ENCODE peak calls at places on chromosomes 5 and 9, in four cellular contexts. One of them, this sample, is unnamed.

GRCh38 chr9:19156026-19156474 is 28.8 kb upstream of the PLIN2 start:
- DNase-seq in OCI-LY7: no peak
- DNase-seq in mammary epithelial cell: no peak
- DNase-seq in HepG2: peak; percentile 87
- DNase-seq in this sample: no peak

GRCh38 chr5:371811-372555 is 50.5 kb downstream of the AHRR start:
- DNase-seq in OCI-LY7: no peak
- DNase-seq in HepG2: no peak
- DNase-seq in mammary epithelial cell: no peak
- DNase-seq in this sample: no peak

GRCh38 chr9:115883467-115884329 is 269.9 kb upstream of the PAPPA start:
- DNase-seq in mammary epithelial cell: peak; percentile 66
- DNase-seq in HepG2: peak; percentile 55
- DNase-seq in OCI-LY7: peak; percentile 7
- DNase-seq in this sample: peak; percentile 59

GRCh38 chr5:34622046-34622435 is 34.1 kb upstream of the RAI14 start:
- DNase-seq in HepG2: no peak
- DNase-seq in mammary epithelial cell: no peak
- DNase-seq in OCI-LY7: no peak
- DNase-seq in this sample: no peak

GRCh38 chr5:143217065-143217803 is 186.3 kb downstream of the NR3C1 start:
- DNase-seq in mammary epithelial cell: no peak
- DNase-seq in HepG2: peak; percentile 32
- DNase-seq in OCI-LY7: no peak
- DNase-seq in this sample: peak; percentile 20

GRCh38 chr9:136886610-136887597 is 588 bp downstream of the TRAF2 start:
- DNase-seq in mammary epithelial cell: peak; percentile 31
- DNase-seq in OCI-LY7: peak; percentile 59
- DNase-seq in HepG2: no peak
- DNase-seq in this sample: peak; percentile 80

GRCh38 chr5:167488371-167488770 is 803.1 kb upstream of the WWC1 start:
- DNase-seq in mammary epithelial cell: peak; percentile 28
- DNase-seq in OCI-LY7: no peak
- DNase-seq in HepG2: no peak
- DNase-seq in this sample: no peak

GRCh38 chr9:69253057-69253456 is 72.0 kb upstream of the ENTREP1 start:
- DNase-seq in HepG2: no peak
- DNase-seq in mammary epithelial cell: peak; percentile 72
- DNase-seq in OCI-LY7: no peak
- DNase-seq in this sample: no peak

GRCh38 chr9:34590376-34591090 is 1.0 kb upstream of the CNTFR start:
- DNase-seq in HepG2: no peak
- DNase-seq in mammary epithelial cell: no peak
- DNase-seq in OCI-LY7: no peak
- DNase-seq in this sample: peak; percentile 49

GRCh38 chr5:135458921-135459331 is 6.8 kb upstream of the TIFAB start:
- DNase-seq in HepG2: no peak
- DNase-seq in OCI-LY7: no peak
- DNase-seq in mammary epithelial cell: no peak
- DNase-seq in this sample: no peak

GRCh38 chr9:128422783-128423150 is 2.1 kb downstream of the CERCAM start:
- DNase-seq in mammary epithelial cell: peak; percentile 62
- DNase-seq in HepG2: no peak
- DNase-seq in OCI-LY7: no peak
- DNase-seq in this sample: no peak

GRCh38 chr5:116763987-116764866 is 189.6 kb upstream of the SEMA6A start:
- DNase-seq in mammary epithelial cell: peak; percentile 97
- DNase-seq in HepG2: no peak
- DNase-seq in OCI-LY7: no peak
- DNase-seq in this sample: no peak
- H3K4me2 ChIP-seq in mammary epithelial cell: peak overlapping the region; percentile 40
- H3K4me2 ChIP-seq in HepG2: no peak overlapping the region
- H3K4me2 ChIP-seq in OCI-LY7: no peak overlapping the region
- H3K4me2 ChIP-seq in this sample: no peak overlapping the region

GRCh38 chr5:50672663-50673062 is 6.2 kb downstream of the PARP8 start:
- DNase-seq in mammary epithelial cell: no peak
- DNase-seq in OCI-LY7: no peak
- DNase-seq in HepG2: no peak
- DNase-seq in this sample: no peak
- H3K4me2 ChIP-seq in mammary epithelial cell: no peak overlapping the region
- H3K4me2 ChIP-seq in OCI-LY7: no peak overlapping the region
- H3K4me2 ChIP-seq in HepG2: no peak overlapping the region
- H3K4me2 ChIP-seq in this sample: no peak overlapping the region

DNA sequence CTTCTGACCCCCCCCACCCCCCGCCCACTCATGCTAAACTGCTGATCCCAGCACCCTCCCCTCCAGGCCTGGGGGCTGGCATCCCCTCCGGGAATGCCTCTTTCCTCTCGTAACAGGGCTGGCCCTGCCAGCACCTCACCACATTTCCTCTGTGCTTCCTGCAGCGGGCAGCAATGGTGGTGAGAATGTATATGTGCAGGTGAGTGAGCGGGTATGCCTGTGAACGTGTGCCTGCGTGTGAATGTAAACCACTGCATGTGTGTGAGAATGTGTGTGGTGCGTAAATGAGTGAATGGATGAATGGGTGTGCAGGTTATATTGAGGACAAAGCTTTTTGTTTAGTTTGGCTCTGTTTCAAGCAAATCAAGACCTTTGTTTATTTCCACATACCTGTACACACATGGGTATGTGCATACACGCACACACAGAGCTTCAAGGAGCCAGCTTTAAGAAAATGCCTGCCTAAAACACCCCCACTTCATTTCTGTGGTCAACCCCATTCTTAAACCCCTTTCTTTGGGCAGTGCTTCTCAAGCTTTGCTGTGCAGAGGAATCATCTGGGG is 95.7 kb upstream of the SHB start:
- DNase-seq in mammary epithelial cell: no peak
- DNase-seq in OCI-LY7: no peak
- DNase-seq in HepG2: no peak
- DNase-seq in this sample: no peak
- H3K4me2 ChIP-seq in mammary epithelial cell: no peak overlapping the region
- H3K4me2 ChIP-seq in OCI-LY7: no peak overlapping the region
- H3K4me2 ChIP-seq in HepG2: no peak overlapping the region
- H3K4me2 ChIP-seq in this sample: no peak overlapping the region

GRCh38 chr5:173327084-173327947 is 898 bp downstream of the STC2 start:
- DNase-seq in HepG2: no peak
- DNase-seq in mammary epithelial cell: peak; percentile 20
- DNase-seq in OCI-LY7: no peak
- DNase-seq in this sample: peak; percentile 76
- H3K4me2 ChIP-seq in HepG2: peak overlapping the region; percentile 95
- H3K4me2 ChIP-seq in mammary epithelial cell: peak overlapping the region; percentile 95
- H3K4me2 ChIP-seq in OCI-LY7: no peak overlapping the region
- H3K4me2 ChIP-seq in this sample: peak overlapping the region; percentile 88

DNA sequence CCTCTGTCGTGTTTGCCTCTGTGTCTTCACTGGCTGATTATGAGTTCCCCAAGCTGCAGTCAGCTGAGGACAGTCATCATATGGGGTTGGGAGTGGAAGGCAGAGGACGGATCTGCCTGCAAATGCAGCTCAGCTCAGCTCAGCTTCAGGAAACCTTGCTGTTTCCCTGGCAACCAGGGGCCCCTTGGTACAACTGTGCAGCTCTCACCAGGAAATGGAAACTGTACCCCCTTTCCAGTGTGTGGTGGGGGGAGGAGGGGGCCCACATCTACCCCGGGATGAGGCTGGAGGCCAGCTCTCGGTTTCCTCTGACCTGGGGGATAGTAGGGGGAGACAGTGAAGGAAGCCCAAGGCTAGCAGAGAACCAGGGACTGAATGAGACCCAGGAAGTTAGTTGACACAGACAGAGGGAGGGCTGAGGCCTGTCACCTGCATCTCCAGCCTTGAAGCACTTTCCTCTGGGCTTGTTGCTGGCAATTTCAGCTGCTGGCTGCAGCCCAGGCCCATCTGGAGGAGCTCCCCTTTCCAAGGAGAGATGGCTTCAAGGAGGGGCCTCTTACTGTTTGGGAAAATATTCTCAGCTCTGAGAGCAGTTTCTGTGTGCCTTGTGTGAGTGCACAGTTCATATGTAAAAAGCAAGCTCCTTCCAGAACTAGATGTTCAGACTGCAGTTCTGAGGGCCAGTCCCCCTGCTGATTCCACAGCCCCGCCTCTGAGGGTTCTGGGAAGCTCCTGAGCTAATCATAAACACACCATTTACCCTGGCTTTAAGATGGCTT is 6.9 kb downstream of the ANXA6 start:
- DNase-seq in mammary epithelial cell: no peak
- DNase-seq in OCI-LY7: peak; percentile 81
- DNase-seq in HepG2: no peak
- DNase-seq in this sample: peak; percentile 33
- H3K4me2 ChIP-seq in mammary epithelial cell: no peak overlapping the region
- H3K4me2 ChIP-seq in OCI-LY7: peak overlapping the region; percentile 70
- H3K4me2 ChIP-seq in HepG2: peak overlapping the region; percentile 11
- H3K4me2 ChIP-seq in this sample: peak overlapping the region; percentile 48

GRCh38 chr9:20594521-20594920 is 27.8 kb downstream of the MLLT3 start:
- DNase-seq in mammary epithelial cell: no peak
- DNase-seq in OCI-LY7: no peak
- DNase-seq in HepG2: no peak
- DNase-seq in this sample: no peak

GRCh38 chr9:20599195-20599594 is 23.1 kb downstream of the MLLT3 start:
- DNase-seq in OCI-LY7: no peak
- DNase-seq in HepG2: no peak
- DNase-seq in mammary epithelial cell: no peak
- DNase-seq in this sample: no peak

GRCh38 chr9:20601292-20601691 is 21.0 kb downstream of the MLLT3 start:
- DNase-seq in OCI-LY7: no peak
- DNase-seq in HepG2: no peak
- DNase-seq in mammary epithelial cell: no peak
- DNase-seq in this sample: no peak

GRCh38 chr9:20597862-20598261 is 24.4 kb downstream of the MLLT3 start:
- DNase-seq in HepG2: no peak
- DNase-seq in OCI-LY7: no peak
- DNase-seq in mammary epithelial cell: no peak
- DNase-seq in this sample: no peak

DNA sequence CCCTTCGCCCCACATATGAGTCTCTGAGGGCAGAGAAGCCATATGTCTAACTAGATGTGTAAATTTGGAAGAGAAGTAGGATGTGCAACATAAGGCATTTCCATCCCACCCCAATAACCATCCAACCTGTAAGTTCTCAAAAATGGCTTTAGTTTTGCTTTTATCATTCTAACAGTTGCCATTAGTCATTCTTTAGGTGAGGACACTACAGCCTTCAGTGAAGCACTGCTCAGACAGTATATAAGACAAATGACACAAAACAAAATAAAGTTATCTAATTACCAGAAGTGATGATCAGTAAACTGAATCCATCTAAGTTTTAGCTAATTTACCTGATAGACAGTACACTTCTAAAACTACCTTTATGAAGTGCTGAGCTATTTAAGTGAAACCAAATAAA is 23.9 kb downstream of the MLLT3 start:
- DNase-seq in HepG2: no peak
- DNase-seq in mammary epithelial cell: no peak
- DNase-seq in OCI-LY7: no peak
- DNase-seq in this sample: no peak
- H3K4me2 ChIP-seq in HepG2: no peak overlapping the region
- H3K4me2 ChIP-seq in mammary epithelial cell: no peak overlapping the region
- H3K4me2 ChIP-seq in OCI-LY7: no peak overlapping the region
- H3K4me2 ChIP-seq in this sample: no peak overlapping the region

GRCh38 chr5:80212171-80212667 is 43.6 kb downstream of the SERINC5 start:
- DNase-seq in HepG2: no peak
- DNase-seq in OCI-LY7: no peak
- DNase-seq in mammary epithelial cell: no peak
- DNase-seq in this sample: no peak
- H3K4me2 ChIP-seq in HepG2: no peak overlapping the region
- H3K4me2 ChIP-seq in OCI-LY7: no peak overlapping the region
- H3K4me2 ChIP-seq in mammary epithelial cell: no peak overlapping the region
- H3K4me2 ChIP-seq in this sample: peak overlapping the region; percentile 1

DNA sequence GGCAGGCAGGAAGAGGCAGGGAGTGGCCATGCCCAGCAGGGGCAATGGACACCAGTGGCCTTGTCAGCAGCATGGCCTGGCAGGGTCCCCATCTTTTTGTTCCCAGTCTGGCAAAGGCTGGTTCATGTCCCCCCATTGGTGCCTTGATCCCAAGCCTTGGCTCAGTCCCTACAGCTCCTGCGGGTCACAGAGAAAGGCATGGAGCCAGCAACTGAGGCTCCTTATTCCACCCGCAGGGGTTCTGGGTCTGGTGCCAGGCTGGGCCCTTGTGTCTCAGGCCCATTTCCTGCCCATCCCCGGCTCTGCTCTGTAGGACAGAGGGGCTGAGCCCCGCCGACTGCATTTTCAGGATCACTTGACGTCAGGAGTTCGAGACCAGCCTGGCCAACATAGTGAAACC is 14.0 kb downstream of the TRIM14 start:
- DNase-seq in mammary epithelial cell: no peak
- DNase-seq in OCI-LY7: no peak
- DNase-seq in HepG2: no peak
- DNase-seq in this sample: no peak
- H3K4me2 ChIP-seq in mammary epithelial cell: no peak overlapping the region
- H3K4me2 ChIP-seq in OCI-LY7: peak overlapping the region; percentile 56
- H3K4me2 ChIP-seq in HepG2: no peak overlapping the region
- H3K4me2 ChIP-seq in this sample: no peak overlapping the region

This sample was measured in neural progenitor cell.